ENCODE peak calls at places on chromosomes 2 and 18, in six cellular contexts. M is ovary, J is GM13976, Z is prostate gland, E is A549, R is nephron progenitor cell. S is an unnamed sample.

GRCh38 chr18:8947576-8947975 is 154.9 kb upstream of the NDUFV2 start:
- DNase-seq in M (no peak), J (no peak), Z (no peak), E (no peak), R (no peak), S (no peak)

GRCh38 chr18:54129448-54130134 is 94.9 kb downstream of the MBD2 start:
- DNase-seq in M (no peak), J (peak), Z (no peak), E (no peak), R (no peak), S (no peak)

GRCh38 chr2:155250800-155251199 is 552.3 kb downstream of the KCNJ3 start:
- DNase-seq in M (no peak), J (no peak), Z (no peak), E (no peak), R (no peak), S (peak)

GRCh38 chr2:6417050-6417449 is 448.7 kb downstream of the CMPK2 start:
- DNase-seq in M (no peak), J (no peak), Z (no peak), E (no peak), R (no peak), S (no peak)

GRCh38 chr18:74921057-74921820 is 287.7 kb downstream of the PTGR3 start:
- DNase-seq in M (no peak), J (no peak), Z (no peak), E (no peak), R (no peak), S (no peak)

GRCh38 chr2:29753676-29754444 is 167.5 kb downstream of the ALK start:
- DNase-seq in M (no peak), J (no peak), Z (no peak), E (no peak), R (no peak), S (no peak)

GRCh38 chr2:29528891-29529520 is 392.4 kb downstream of the ALK start:
- DNase-seq in M (peak), J (no peak), Z (no peak), E (no peak), R (no peak), S (no peak)

GRCh38 chr2:131044757-131045150 is 48.5 kb downstream of the FAM168B start:
- DNase-seq in M (no peak), J (no peak), Z (no peak), E (no peak), R (no peak), S (no peak)

GRCh38 chr2:69464575-69464974 is 27.3 kb upstream of the NFU1 start:
- DNase-seq in M (no peak), J (no peak), Z (no peak), E (no peak), R (no peak), S (no peak)

GRCh38 chr2:101380376-101380775 is 6.9 kb downstream of the CREG2 start:
- DNase-seq in M (no peak), J (no peak), Z (peak), E (no peak), R (no peak), S (no peak)

GRCh38 chr2:138531913-138532312 is 30.3 kb downstream of the SPOPL start:
- DNase-seq in M (no peak), J (no peak), Z (no peak), E (no peak), R (no peak), S (no peak)

GRCh38 chr2:190328748-190329147 is 9.1 kb upstream of the HIBCH start:
- DNase-seq in M (no peak), J (no peak), Z (no peak), E (no peak), R (no peak), S (no peak)

GRCh38 chr2:74081030-74081429 is 66.7 kb downstream of the BOLA3 start:
- DNase-seq in M (no peak), J (no peak), Z (no peak), E (no peak), R (no peak), S (no peak)

GRCh38 chr2:193103064-193103463 is 908.3 kb upstream of the TMEFF2 start:
- DNase-seq in M (no peak), J (no peak), Z (no peak), E (peak), R (no peak), S (no peak)

GRCh38 chr18:74718312-74718711 is 120.6 kb downstream of the ZNF407 start:
- DNase-seq in M (no peak), J (no peak), Z (no peak), E (no peak), R (no peak), S (no peak)

GRCh38 chr2:201882353-201883095 is 76.2 kb downstream of the CDK15 start:
- DNase-seq in M (no peak), J (no peak), Z (no peak), E (no peak), R (peak), S (no peak)

GRCh38 chr2:177235855-177236437 is 23.4 kb downstream of the HNRNPA3 start:
- DNase-seq in M (no peak), J (no peak), Z (no peak), E (no peak), R (no peak), S (no peak)

GRCh38 chr18:71287268-71287667 is 998.4 kb downstream of the SOCS6 start:
- DNase-seq in M (no peak), J (no peak), Z (no peak), E (no peak), R (no peak), S (no peak)

GRCh38 chr18:519019-519879 is 18.7 kb upstream of the COLEC12 start:
- DNase-seq in M (peak), J (peak), Z (peak), E (no peak), R (no peak), S (no peak)

GRCh38 chr2:18626256-18626668 is 36.9 kb upstream of the NT5C1B start:
- DNase-seq in M (no peak), J (no peak), Z (no peak), E (no peak), R (no peak), S (no peak)

GRCh38 chr2:158178646-158179045 is 77.0 kb downstream of the UPP2 start:
- DNase-seq in M (no peak), J (no peak), Z (no peak), E (no peak), R (no peak), S (no peak)

GRCh38 chr2:68562934-68563333 is 80.4 kb upstream of the PROKR1 start:
- DNase-seq in M (no peak), J (no peak), Z (no peak), E (no peak), R (no peak), S (no peak)

GRCh38 chr2:16437189-16437588 is 228.4 kb downstream of the CYRIA start:
- DNase-seq in M (no peak), J (no peak), Z (no peak), E (no peak), R (no peak), S (no peak)

GRCh38 chr18:11518788-11519685 is 90.4 kb upstream of the SLC35G4 start:
- DNase-seq in M (no peak), J (peak), Z (peak), E (peak), R (peak), S (peak)

GRCh38 chr2:99571609-99572344 is 82.0 kb upstream of the REV1 start:
- DNase-seq in M (no peak), J (no peak), Z (no peak), E (no peak), R (no peak), S (no peak)

GRCh38 chr2:202032841-202033316 is 776 bp upstream of the FZD7 start:
- DNase-seq in M (peak), J (peak), Z (peak), E (peak), R (peak), S (peak)

GRCh38 chr2:172114579-172114978 is 11.9 kb upstream of the DLX2 start:
- DNase-seq in M (no peak), J (no peak), Z (no peak), E (no peak), R (no peak), S (no peak)
- TF ChIP-seq CTCF in M (no peak), J (no peak), Z (no peak), E (no peak), R (no peak), S (no peak)

GRCh38 chr2:140698736-140699135 is 1432.1 kb downstream of the LRP1B start:
- DNase-seq in M (no peak), J (no peak), Z (no peak), E (no peak), R (no peak), S (no peak)

GRCh38 chr2:140695163-140695562 is 1435.7 kb downstream of the LRP1B start:
- DNase-seq in M (no peak), J (no peak), Z (no peak), E (no peak), R (no peak), S (peak)

GRCh38 chr2:140696449-140696848 is 1434.4 kb downstream of the LRP1B start:
- DNase-seq in M (no peak), J (no peak), Z (no peak), E (no peak), R (no peak), S (no peak)
- TF ChIP-seq CTCF in M (no peak), J (no peak), Z (no peak), E (peak), R (no peak), S (no peak)

DNA sequence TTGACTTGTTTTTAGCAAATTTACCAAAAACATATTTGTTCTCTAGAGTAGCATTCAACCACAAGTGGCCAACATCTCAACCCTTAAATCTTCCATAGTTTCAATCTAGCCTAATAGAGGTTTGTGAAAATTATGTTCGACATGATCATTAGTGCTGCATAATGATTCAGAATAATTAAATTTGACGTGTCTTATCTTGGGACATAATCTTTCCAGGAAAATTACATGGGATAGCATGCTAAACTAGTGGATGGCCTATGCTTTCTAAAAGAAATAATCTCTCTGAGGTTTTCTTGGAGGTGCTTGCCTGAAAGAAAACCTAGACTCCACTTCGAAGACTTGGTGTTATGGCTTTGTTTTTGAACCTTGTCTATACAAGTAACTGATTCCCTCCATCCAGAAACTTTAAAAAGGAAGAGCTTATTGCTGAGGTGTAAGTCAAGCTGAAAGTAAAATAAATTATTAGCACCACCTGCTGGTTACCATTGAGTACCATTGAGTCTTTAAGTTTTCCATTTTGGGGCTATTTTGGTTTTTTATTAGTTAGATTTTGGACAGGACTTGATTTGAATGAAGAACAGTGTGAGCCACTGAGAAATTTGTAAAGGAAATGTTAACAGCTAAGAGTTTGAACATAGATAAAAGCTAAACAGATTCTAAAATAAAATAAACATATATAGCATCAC is 32.7 kb downstream of the COX7A2L start:
- DNase-seq in M (no peak), J (no peak), Z (no peak), E (peak), R (no peak), S (no peak)
- TF ChIP-seq CTCF in M (peak), J (peak), Z (peak), E (peak), R (peak), S (peak)

GRCh38 chr2:203650860-203651613 is 55.4 kb upstream of the CD28 start:
- DNase-seq in M (no peak), J (no peak), Z (peak), E (peak), R (no peak), S (peak)
- TF ChIP-seq CTCF in M (no peak), J (peak), Z (peak), E (peak), R (no peak), S (peak)

GRCh38 chr18:58396966-58397365 is 231.9 kb downstream of the ALPK2 start:
- DNase-seq in M (no peak), J (no peak), Z (no peak), E (no peak), R (no peak), S (no peak)

GRCh38 chr18:58396144-58396543 is 232.7 kb downstream of the ALPK2 start:
- DNase-seq in M (no peak), J (no peak), Z (no peak), E (no peak), R (no peak), S (no peak)

GRCh38 chr18:58393295-58393694 is 235.6 kb downstream of the ALPK2 start:
- DNase-seq in M (no peak), J (no peak), Z (no peak), E (no peak), R (no peak), S (no peak)

GRCh38 chr18:58394046-58394445 is 234.8 kb downstream of the ALPK2 start:
- DNase-seq in M (no peak), J (no peak), Z (no peak), E (no peak), R (no peak), S (no peak)

DNA sequence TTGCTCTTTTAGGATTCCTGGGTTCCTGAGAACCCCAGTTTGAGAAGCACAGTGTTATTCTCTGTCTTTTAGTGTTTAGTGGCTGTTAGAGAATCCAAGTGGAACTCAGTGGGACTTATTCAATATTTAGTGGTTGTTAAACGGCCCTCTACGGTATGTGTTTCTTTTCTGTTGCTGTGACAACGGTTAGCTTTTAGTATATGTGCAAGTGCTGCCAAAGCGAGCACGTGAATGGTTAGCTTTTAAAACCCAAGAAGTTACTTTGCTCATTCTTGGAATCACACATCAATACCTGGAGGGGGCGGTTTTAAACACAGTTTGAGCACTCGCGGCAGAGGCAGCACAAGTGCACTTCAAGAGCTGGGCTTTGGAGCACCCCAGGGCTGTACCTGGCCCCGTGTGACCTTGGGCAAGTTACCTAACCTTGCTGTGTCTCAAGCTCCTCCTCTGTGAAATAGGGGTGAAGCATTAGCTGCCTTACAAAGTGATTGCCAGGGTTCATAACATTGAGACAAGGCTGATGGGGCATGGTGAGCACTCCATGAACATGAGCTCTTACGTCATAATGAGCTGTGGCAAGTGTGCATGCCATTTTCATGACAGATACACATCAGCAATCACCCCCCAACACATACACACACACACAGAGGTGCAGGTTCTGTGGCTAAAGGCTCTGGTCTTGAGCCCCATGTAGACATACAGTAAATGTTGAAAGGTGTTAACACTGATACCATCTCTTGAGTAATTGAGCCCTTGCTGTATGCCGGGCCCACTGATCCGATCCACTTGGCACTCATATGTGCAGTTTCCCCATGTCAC is 234.1 kb downstream of the ALPK2 start:
- DNase-seq in M (no peak), J (no peak), Z (no peak), E (no peak), R (no peak), S (no peak)
- TF ChIP-seq CTCF in M (no peak), J (no peak), Z (no peak), E (no peak), R (no peak), S (no peak)

DNA sequence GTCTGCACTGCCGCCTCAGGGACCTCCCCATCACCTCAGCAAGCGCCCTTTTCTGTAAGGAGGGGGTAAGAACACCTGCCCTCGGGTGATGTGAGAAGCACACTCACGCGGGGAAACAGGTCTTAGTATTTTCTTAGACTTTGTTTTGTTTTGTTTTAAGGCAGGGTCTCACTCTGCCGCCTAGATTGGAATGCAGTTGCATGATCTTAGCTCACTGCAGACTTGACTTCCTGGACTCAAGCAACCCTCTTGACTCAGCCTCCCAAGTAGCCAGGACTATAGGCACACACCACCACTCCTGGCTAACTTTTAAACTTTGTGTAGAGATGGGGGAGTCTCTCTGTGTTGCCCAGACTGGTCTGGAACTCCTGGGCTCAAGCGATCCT is 37.1 kb downstream of the RAMP1 start:
- DNase-seq in M (no peak), J (no peak), Z (no peak), E (no peak), R (no peak), S (no peak)
- TF ChIP-seq CTCF in M (no peak), J (no peak), Z (no peak), E (no peak), R (no peak), S (no peak)

GRCh38 chr2:54329482-54330225 is 73.6 kb upstream of the TSPYL6 start:
- DNase-seq in M (no peak), J (no peak), Z (no peak), E (peak), R (no peak), S (no peak)
- TF ChIP-seq CTCF in M (no peak), J (no peak), Z (no peak), E (no peak), R (no peak), S (no peak)

GRCh38 chr2:168336786-168337388 is 89.5 kb upstream of the STK39 start:
- DNase-seq in M (no peak), J (peak), Z (peak), E (no peak), R (no peak), S (peak)
- TF ChIP-seq CTCF in M (no peak), J (peak), Z (peak), E (peak), R (no peak), S (peak)

GRCh38 chr2:221973502-221973901 is 325.3 kb downstream of the PAX3 start:
- DNase-seq in M (no peak), J (no peak), Z (no peak), E (no peak), R (no peak), S (no peak)

GRCh38 chr2:221965806-221966205 is 333.0 kb downstream of the PAX3 start:
- DNase-seq in M (no peak), J (no peak), Z (no peak), E (no peak), R (no peak), S (no peak)

GRCh38 chr2:221972813-221973478 is 325.9 kb downstream of the PAX3 start:
- DNase-seq in M (no peak), J (no peak), Z (no peak), E (no peak), R (no peak), S (no peak)

GRCh38 chr2:221969830-221970144 is 329.0 kb downstream of the PAX3 start:
- DNase-seq in M (no peak), J (no peak), Z (no peak), E (no peak), R (no peak), S (no peak)

DNA sequence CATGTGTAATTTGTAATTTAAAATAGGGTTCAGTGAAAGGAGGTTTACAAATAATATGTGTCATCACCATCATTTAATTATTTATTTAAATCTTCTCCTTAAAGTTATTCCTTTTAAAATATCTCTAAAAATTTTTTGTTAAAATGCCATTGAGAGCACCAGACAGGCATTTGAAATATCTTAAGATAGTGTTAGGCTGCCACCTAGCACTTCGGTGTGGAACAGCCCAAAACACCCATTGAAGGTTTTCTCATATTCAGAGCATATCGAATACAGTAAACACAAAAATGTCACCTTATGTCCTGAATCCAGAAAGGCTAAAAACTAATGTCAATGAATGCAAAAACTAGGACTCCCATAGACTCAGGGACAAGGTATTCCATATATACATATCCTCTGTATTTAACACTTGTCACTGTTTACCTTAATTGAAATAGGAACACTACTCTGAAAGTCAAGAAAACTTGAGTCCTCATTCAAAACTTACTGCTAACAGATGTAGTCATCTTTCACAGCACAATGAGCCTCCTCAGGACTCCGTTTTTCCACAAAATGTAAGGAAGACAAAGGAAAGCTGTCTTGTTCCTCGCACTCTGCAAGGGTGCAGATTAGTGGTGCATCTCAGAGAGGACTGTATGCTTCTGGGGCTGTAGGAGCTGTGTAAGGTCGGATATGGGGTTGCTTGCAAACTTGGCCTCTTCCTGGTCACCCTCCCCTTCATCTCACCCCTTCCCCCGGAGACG is 329.5 kb downstream of the PAX3 start:
- DNase-seq in M (no peak), J (peak), Z (no peak), E (peak), R (peak), S (peak)
- TF ChIP-seq CTCF in M (peak), J (no peak), Z (peak), E (peak), R (peak), S (peak)

GRCh38 chr2:71505770-71506140 is 52.4 kb downstream of the DYSF start:
- DNase-seq in M (no peak), J (no peak), Z (no peak), E (no peak), R (no peak), S (no peak)
- TF ChIP-seq CTCF in M (no peak), J (no peak), Z (no peak), E (no peak), R (no peak), S (no peak)